ENCODE peak calls at places on chromosome 2, in four cellular contexts. E is body of pancreas; M is GM04504; T is CD4-positive, CD25-positive, alpha-beta regulatory T cell. U is an unnamed sample.

GRCh38 chr2:204842731-204843490 is 297.6 kb downstream of the PARD3B start:
- DNase-seq in E (peak; percentile 20), M (peak; percentile 85), T (peak; percentile 42), U (no peak)

GRCh38 chr2:190849774-190850173 is 30.8 kb upstream of the GLS start:
- DNase-seq in E (no peak), M (peak; percentile 72), T (no peak), U (no peak)

GRCh38 chr2:56410140-56410539 is 226.3 kb downstream of the CCDC85A start:
- DNase-seq in E (no peak), M (no peak), T (no peak), U (no peak)

GRCh38 chr2:233082222-233082933 is 22.2 kb downstream of the INPP5D start:
- DNase-seq in E (no peak), M (no peak), T (peak; percentile 63), U (peak; percentile 25)

GRCh38 chr2:16031055-16031847 is 90.9 kb downstream of the MYCN start:
- DNase-seq in E (no peak), M (no peak), T (no peak), U (no peak)

GRCh38 chr2:190335225-190335559 is 8.2 kb upstream of the INPP1 start:
- DNase-seq in E (no peak), M (no peak), T (no peak), U (no peak)

GRCh38 chr2:208129804-208130712 is at the start of gene CRYGC:
- DNase-seq in E (no peak), M (no peak), T (no peak), U (no peak)

GRCh38 chr2:241443486-241444223 is 64.7 kb downstream of the STK25 start:
- DNase-seq in E (no peak), M (no peak), T (peak; percentile 87), U (peak; percentile 96)

GRCh38 chr2:127560929-127561275 is 25.4 kb downstream of the MYO7B start:
- DNase-seq in E (no peak), M (no peak), T (no peak), U (no peak)

GRCh38 chr2:239225456-239225855 is 175.4 kb downstream of the HDAC4 start:
- DNase-seq in E (no peak), M (no peak), T (no peak), U (no peak)

GRCh38 chr2:102520009-102520408 is 47.0 kb downstream of the SLC9A4 start:
- DNase-seq in E (no peak), M (no peak), T (peak; percentile 42), U (peak; percentile 54)

GRCh38 chr2:48107326-48107925 is 201.1 kb upstream of the FBXO11 start:
- DNase-seq in E (no peak), M (peak; percentile 59), T (no peak), U (no peak)

GRCh38 chr2:235263205-235264120 is 230.4 kb upstream of the AGAP1 start:
- DNase-seq in E (peak; percentile 54), M (no peak), T (no peak), U (no peak)

GRCh38 chr2:235501663-235502009 is 7.8 kb downstream of the AGAP1 start:
- DNase-seq in E (no peak), M (no peak), T (no peak), U (peak; percentile 91)

GRCh38 chr2:203170502-203170901 is 68.3 kb upstream of the CYP20A1 start:
- DNase-seq in E (no peak), M (no peak), T (no peak), U (no peak)

GRCh38 chr2:103959174-103960125 is 894.5 kb upstream of the POU3F3 start:
- DNase-seq in E (peak; percentile 13), M (no peak), T (peak; percentile 0), U (no peak)

GRCh38 chr2:18583905-18584607 is 5.3 kb downstream of the NT5C1B start:
- DNase-seq in E (no peak), M (no peak), T (no peak), U (no peak)

GRCh38 chr2:232892843-232893242 is 22.8 kb downstream of the SNORC start:
- DNase-seq in E (no peak), M (no peak), T (no peak), U (no peak)

GRCh38 chr2:68774569-68775271 is 40.1 kb downstream of the ARHGAP25 start:
- DNase-seq in E (peak; percentile 30), M (no peak), T (peak; percentile 85), U (peak; percentile 81)

GRCh38 chr2:128473175-128474013 is 154.7 kb upstream of the HS6ST1 start:
- DNase-seq in E (no peak), M (peak; percentile 66), T (peak; percentile 28), U (no peak)

GRCh38 chr2:231627384-231628156 is 34.9 kb downstream of the TEX44 start:
- DNase-seq in E (no peak), M (no peak), T (no peak), U (no peak)

GRCh38 chr2:239821694-239822075 is 203.5 kb downstream of the NDUFA10 start:
- DNase-seq in E (peak; percentile 3), M (no peak), T (no peak), U (no peak)

GRCh38 chr2:173652731-173653426 is 298.2 kb downstream of the CDCA7 start:
- DNase-seq in E (peak; percentile 56), M (peak; percentile 89), T (no peak), U (no peak)